ENCODE peak calls at places on chromosome 15, in six cellular contexts. G is fibroblast of mammary gland, L is NCI-H1105, T is NCI-H774, R is NCI-H2171 treated with DMSO at 0.1 percent for 48 hours, U is kidney glomerular epithelial cell. I is an unnamed sample.

GRCh38 chr15:76337739-76338554 is 1.4 kb downstream of the ISL2 start:
- DNase-seq in U (no peak), G (no peak), L (no peak), R (no peak), T (no peak), I (no peak)

GRCh38 chr15:26767169-26767670 is 5.6 kb downstream of the GABRB3 start:
- DNase-seq in L (no peak), T (no peak), U (no peak), G (no peak), R (peak; percentile 34), I (no peak)

GRCh38 chr15:71572452-71573053 is 237.8 kb upstream of the NR2E3 start:
- DNase-seq in U (no peak), T (no peak), R (no peak), G (peak; percentile 38), L (no peak), I (no peak)

GRCh38 chr15:81295466-81296145 is 28.3 kb downstream of the STARD5 start:
- DNase-seq in T (no peak), R (no peak), U (no peak), G (no peak), L (no peak), I (no peak)

GRCh38 chr15:46580487-46580886 is 945.7 kb downstream of the SQOR start:
- DNase-seq in T (no peak), G (no peak), R (no peak), L (no peak), U (no peak), I (no peak)

GRCh38 chr15:96736384-96736783 is 405.9 kb downstream of the NR2F2 start:
- DNase-seq in R (no peak), G (peak; percentile 1), T (no peak), L (no peak), U (peak; percentile 8), I (peak; percentile 62)

GRCh38 chr15:87816811-87817210 is 439.7 kb downstream of the NTRK3 start:
- DNase-seq in U (peak; percentile 97), G (peak; percentile 89), T (no peak), R (no peak), L (no peak), I (peak; percentile 81)

GRCh38 chr15:78225783-78226541 is 8.4 kb downstream of the ACSBG1 start:
- DNase-seq in R (no peak), T (no peak), L (no peak), U (no peak), G (peak; percentile 44), I (no peak)

GRCh38 chr15:90967206-90967605 is 12.5 kb downstream of the RCCD1 start:
- DNase-seq in T (no peak), G (no peak), U (no peak), R (no peak), L (no peak), I (no peak)

GRCh38 chr15:72168131-72168825 is 29.3 kb downstream of the GRAMD2A start:
- DNase-seq in U (no peak), T (no peak), R (no peak), G (no peak), L (no peak), I (no peak)

GRCh38 chr15:92519709-92520108 is 126.0 kb downstream of the ST8SIA2 start:
- DNase-seq in R (no peak), G (no peak), U (peak; percentile 14), L (no peak), T (no peak), I (no peak)

I was measured in Caki2.